ENCODE peak calls at places on chromosomes 7 and 10, in six cellular contexts. C is prostate gland, H is A673, B is MM.1S, G is hepatocyte, Z is fibroblast of pulmonary artery. D is an unnamed sample.

GRCh38 chr7:151114151-151115090 is 28.1 kb downstream of the AGAP3 start:
- DNase-seq in G (peak; percentile 63), H (peak; percentile 24), B (no peak), Z (peak; percentile 35), C (peak; percentile 56), D (no peak)

GRCh38 chr7:157676001-157676400 is 339.2 kb downstream of the DNAJB6 start:
- DNase-seq in H (no peak), G (no peak), C (no peak), B (no peak), Z (no peak), D (no peak)

GRCh38 chr10:109933984-109934565 is 10.8 kb upstream of the XPNPEP1 start:
- DNase-seq in G (no peak), Z (no peak), C (no peak), B (no peak), H (no peak), D (no peak)

GRCh38 chr7:7228472-7228871 is 46.1 kb downstream of the C1GALT1 start:
- DNase-seq in G (no peak), H (no peak), Z (no peak), C (no peak), B (no peak), D (no peak)

GRCh38 chr7:28015169-28015568 is 165.4 kb downstream of the JAZF1 start:
- DNase-seq in H (no peak), C (no peak), Z (no peak), G (no peak), B (no peak), D (no peak)

GRCh38 chr10:1157615-1157933 is 101.4 kb downstream of the WDR37 start:
- DNase-seq in Z (no peak), G (no peak), B (no peak), C (no peak), H (no peak), D (no peak)

GRCh38 chr10:109726473-109726872 is 196.8 kb downstream of the XPNPEP1 start:
- DNase-seq in H (peak; percentile 15), Z (no peak), G (peak; percentile 16), B (no peak), C (no peak), D (no peak)

GRCh38 chr10:10976652-10977051 is 41.0 kb upstream of the CELF2 start:
- DNase-seq in G (no peak), H (no peak), Z (no peak), B (no peak), C (no peak), D (no peak)

GRCh38 chr7:88759216-88759955 is at the start of gene ZNF804B:
- DNase-seq in G (peak; percentile 34), B (no peak), C (peak; percentile 4), Z (no peak), H (no peak), D (no peak)

GRCh38 chr7:45088821-45089313 is at the start of gene NACAD:
- DNase-seq in G (peak; percentile 65), B (no peak), C (peak; percentile 26), H (peak; percentile 58), Z (no peak), D (no peak)

GRCh38 chr7:69609901-69610674 is 11.8 kb downstream of the AUTS2 start:
- DNase-seq in H (peak; percentile 50), C (no peak), G (no peak), B (no peak), Z (no peak), D (no peak)

GRCh38 chr10:98852686-98853085 is 383.0 kb downstream of the HPSE2 start:
- DNase-seq in C (no peak), G (no peak), B (no peak), Z (no peak), H (peak; percentile 1), D (no peak)

GRCh38 chr10:114881462-114881861 is 56.5 kb upstream of the TRUB1 start:
- DNase-seq in C (no peak), G (no peak), H (peak; percentile 69), B (no peak), Z (no peak), D (no peak)

GRCh38 chr7:38291650-38292049 is 18.2 kb upstream of the TARP start:
- DNase-seq in Z (no peak), G (no peak), H (no peak), C (peak; percentile 42), B (no peak), D (no peak)

GRCh38 chr7:38296059-38296857 is 22.8 kb upstream of the TARP start:
- DNase-seq in Z (no peak), G (no peak), C (no peak), H (no peak), B (peak; percentile 45), D (no peak)

GRCh38 chr7:38292442-38292841 is 19.0 kb upstream of the TARP start:
- DNase-seq in C (no peak), G (no peak), Z (no peak), H (no peak), B (no peak), D (no peak)

GRCh38 chr7:38294926-38295325 is 21.5 kb upstream of the TARP start:
- DNase-seq in Z (no peak), B (no peak), G (no peak), H (no peak), C (no peak), D (no peak)

DNA sequence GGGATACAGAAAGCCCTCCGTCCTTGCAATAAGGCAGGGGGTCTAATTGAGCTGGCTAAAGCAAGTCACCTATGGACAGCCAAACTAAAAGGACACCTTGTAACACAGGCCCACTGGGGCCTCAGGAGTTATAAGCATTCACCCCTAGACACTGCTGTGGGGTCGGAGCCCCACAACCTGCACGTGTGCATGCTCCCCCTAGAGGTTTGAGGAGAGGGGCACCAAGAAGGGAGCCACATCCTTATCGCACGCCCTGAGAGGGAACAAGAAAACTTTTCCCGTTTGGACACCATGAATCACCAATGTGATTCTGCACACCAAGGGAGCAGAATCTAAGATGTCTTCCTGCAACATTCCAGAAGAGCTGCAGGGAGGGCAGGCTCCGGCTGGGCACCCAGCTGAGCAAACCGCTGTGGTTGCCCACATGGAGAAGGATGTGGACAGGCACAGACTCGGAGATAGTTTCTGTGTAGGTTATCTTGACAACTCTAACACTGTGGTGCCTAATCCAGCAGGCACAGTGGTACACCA is 17.7 kb upstream of the TARP start:
- DNase-seq in H (no peak), B (no peak), Z (no peak), G (no peak), C (no peak), D (no peak)
- TF ChIP-seq CTCF in H (peak; percentile 44), B (peak; percentile 7), Z (no peak), G (no peak), C (no peak), D (no peak)

GRCh38 chr7:33039257-33039904 is 23.2 kb downstream of the NT5C3A start:
- DNase-seq in B (peak; percentile 67), G (no peak), C (no peak), Z (peak; percentile 37), H (peak; percentile 47), D (no peak)

GRCh38 chr7:33040803-33041516 is 21.6 kb downstream of the NT5C3A start:
- DNase-seq in Z (no peak), B (peak; percentile 96), H (peak; percentile 38), C (peak; percentile 9), G (peak; percentile 64), D (no peak)

GRCh38 chr7:33043434-33043833 is 19.1 kb downstream of the NT5C3A start:
- DNase-seq in C (no peak), H (peak; percentile 14), B (no peak), Z (no peak), G (no peak), D (no peak)

GRCh38 chr7:33039905-33040292 is 22.7 kb downstream of the NT5C3A start:
- DNase-seq in G (no peak), B (no peak), H (no peak), C (no peak), Z (no peak), D (no peak)

GRCh38 chr7:33038639-33039038 is 23.9 kb downstream of the NT5C3A start:
- DNase-seq in C (no peak), Z (no peak), H (peak; percentile 6), G (no peak), B (no peak), D (no peak)
- H3K4me3 ChIP-seq in C (no peak overlapping the region), Z (no peak overlapping the region), H (peak overlapping the region; percentile 40), G (no peak overlapping the region), B (no peak overlapping the region), D (peak overlapping the region; percentile 55)

DNA sequence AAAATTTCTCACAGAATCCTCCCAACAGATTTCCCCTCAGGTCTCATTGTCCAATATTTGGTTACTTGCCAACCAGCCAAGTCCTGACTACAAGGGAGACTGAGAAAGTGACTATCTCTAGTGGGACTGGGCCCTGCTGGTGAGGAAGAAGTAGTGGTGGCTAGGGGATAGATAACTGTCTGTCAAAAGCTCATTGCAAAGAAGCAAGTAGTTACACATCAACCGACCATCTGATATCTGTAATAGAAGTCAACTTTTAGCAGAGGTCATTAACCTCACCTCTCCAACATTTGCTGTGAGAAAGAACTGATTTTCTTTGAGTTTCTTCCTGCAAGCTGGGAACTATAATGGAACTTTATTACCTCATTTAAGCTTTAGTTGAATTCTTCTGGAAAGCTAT is 15.2 kb downstream of the STAMBPL1 start:
- DNase-seq in B (no peak), C (no peak), Z (no peak), H (no peak), G (peak; percentile 32), D (no peak)
- TF ChIP-seq CTCF in B (no peak), C (no peak), Z (no peak), H (no peak), G (no peak), D (no peak)

GRCh38 chr7:54774785-54775740 is 16.1 kb upstream of the SEC61G start:
- DNase-seq in C (no peak), B (no peak), Z (no peak), G (no peak), H (no peak), D (no peak)

GRCh38 chr7:54778696-54779285 is 19.8 kb upstream of the SEC61G start:
- DNase-seq in Z (no peak), G (no peak), H (no peak), C (no peak), B (no peak), D (no peak)

GRCh38 chr7:54769203-54769602 is 10.2 kb upstream of the SEC61G start:
- DNase-seq in H (no peak), C (no peak), Z (no peak), B (no peak), G (no peak), D (no peak)

GRCh38 chr7:54778166-54778565 is 19.2 kb upstream of the SEC61G start:
- DNase-seq in B (no peak), G (no peak), H (no peak), Z (no peak), C (no peak), D (no peak)

DNA sequence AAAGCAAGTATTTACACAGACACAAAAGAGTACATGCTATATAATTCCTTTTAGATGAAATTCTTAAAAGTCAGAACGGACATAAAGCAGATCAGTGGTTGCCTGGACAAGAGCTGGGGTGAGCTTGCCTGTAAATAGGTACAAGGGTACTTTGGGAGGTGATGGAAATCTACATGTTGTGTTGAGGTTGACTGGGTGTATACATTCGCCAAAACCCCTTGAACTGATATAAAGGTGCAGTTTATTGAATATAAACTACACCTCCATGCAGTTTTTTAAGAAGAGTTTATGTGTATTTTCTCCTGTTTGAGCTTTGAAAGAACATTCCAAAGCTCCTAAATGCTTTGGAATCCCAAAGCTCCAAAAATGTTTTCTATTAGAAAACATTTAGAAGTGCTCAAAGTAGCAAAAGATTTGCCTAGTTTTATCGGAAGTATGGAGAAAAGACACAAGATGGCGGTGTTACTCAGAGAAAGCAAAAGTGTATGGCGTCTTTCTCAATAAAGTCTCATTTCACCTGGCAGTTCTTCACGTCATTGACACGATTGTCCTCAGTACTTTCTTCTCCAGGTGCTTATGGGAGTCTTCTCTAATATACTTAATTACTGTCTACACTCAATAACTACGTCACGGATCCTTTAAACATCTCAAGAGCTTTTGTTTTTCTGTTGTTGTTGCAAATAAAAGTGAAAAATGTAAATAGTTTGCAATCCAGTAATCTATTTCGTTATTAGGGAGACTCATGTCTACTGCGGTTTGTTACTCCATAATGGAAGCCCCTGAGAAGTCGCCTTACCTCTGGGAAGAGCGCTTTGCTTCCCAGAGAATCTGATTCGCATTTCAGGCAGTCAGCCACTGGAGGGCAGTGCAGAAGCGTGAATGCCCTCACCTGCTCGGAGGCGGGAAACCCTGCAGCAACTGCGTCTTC is 14.7 kb upstream of the SEC61G start:
- DNase-seq in C (peak; percentile 83), B (peak; percentile 79), H (peak; percentile 87), Z (peak; percentile 88), G (peak; percentile 91), D (peak; percentile 42)
- H3K4me3 ChIP-seq in C (peak overlapping the region; percentile 16), B (peak overlapping the region; percentile 61), H (peak overlapping the region; percentile 41), Z (peak overlapping the region; percentile 51), G (peak overlapping the region; percentile 20), D (peak overlapping the region; percentile 55)